ENCODE peak calls at places on chromosomes 1 and 21, in four cellular contexts. N is PC-3, Y is prostate gland, D is lung. U is an unnamed sample.

GRCh38 chr1:21449906-21450305 is 10.0 kb downstream of the NBPF3 start:
- DNase-seq in N (no peak), Y (no peak), D (no peak), U (no peak)

GRCh38 chr1:225834417-225835329 is 24.7 kb downstream of the EPHX1 start:
- DNase-seq in N (no peak), Y (peak; percentile 83), D (no peak), U (no peak)

GRCh38 chr1:107620753-107621152 is 344.2 kb downstream of the VAV3 start:
- DNase-seq in N (no peak), Y (no peak), D (no peak), U (no peak)

GRCh38 chr1:183685112-183685713 is 32.1 kb upstream of the APOBEC4 start:
- DNase-seq in N (peak; percentile 67), Y (no peak), D (no peak), U (no peak)

GRCh38 chr1:43235451-43236121 is 34.2 kb upstream of the TMEM125 start:
- DNase-seq in N (peak; percentile 21), Y (peak; percentile 86), D (no peak), U (no peak)

GRCh38 chr1:36137776-36138175 is 11.5 kb downstream of the TRAPPC3 start:
- DNase-seq in N (no peak), Y (no peak), D (no peak), U (no peak)

GRCh38 chr1:81664341-81664740 is 136.4 kb upstream of the ADGRL2 start:
- DNase-seq in N (no peak), Y (no peak), D (no peak), U (no peak)

GRCh38 chr21:37155216-37155615 is 82.2 kb downstream of the TTC3 start:
- DNase-seq in N (peak; percentile 79), Y (peak; percentile 12), D (no peak), U (no peak)

GRCh38 chr1:20442920-20443625 is 42.9 kb downstream of the CAMK2N1 start:
- DNase-seq in N (no peak), Y (no peak), D (no peak), U (no peak)

GRCh38 chr1:24856787-24857527 is 73.1 kb downstream of the RUNX3 start:
- DNase-seq in N (no peak), Y (no peak), D (no peak), U (no peak)

GRCh38 chr1:33392639-33393038 is 38.3 kb downstream of the PHC2 start:
- DNase-seq in N (no peak), Y (no peak), D (no peak), U (no peak)

GRCh38 chr1:14897080-14897449 is 256.5 kb upstream of the TMEM51 start:
- DNase-seq in N (no peak), Y (no peak), D (no peak), U (no peak)

GRCh38 chr1:25837253-25837875 is 17.6 kb downstream of the MTFR1L start:
- DNase-seq in N (peak; percentile 52), Y (no peak), D (no peak), U (no peak)

GRCh38 chr21:28154121-28154520 is 838.6 kb downstream of the LTN1 start:
- DNase-seq in N (no peak), Y (no peak), D (no peak), U (no peak)

GRCh38 chr21:15004721-15005370 is 60.0 kb downstream of the NRIP1 start:
- DNase-seq in N (no peak), Y (no peak), D (no peak), U (no peak)

GRCh38 chr1:153506831-153507413 is 28.9 kb downstream of the S100A6 start:
- DNase-seq in N (peak; percentile 94), Y (no peak), D (peak; percentile 75), U (no peak)

GRCh38 chr1:157992031-157992568 is 1.3 kb upstream of the KIRREL1 start:
- DNase-seq in N (peak; percentile 84), Y (peak; percentile 59), D (peak; percentile 74), U (no peak)

GRCh38 chr1:19384772-19385187 is 72.7 kb downstream of the SLC66A1 start:
- DNase-seq in N (no peak), Y (no peak), D (no peak), U (no peak)

GRCh38 chr1:159054427-159054826 is 22.1 kb downstream of the AIM2 start:
- DNase-seq in N (no peak), Y (no peak), D (no peak), U (no peak)

GRCh38 chr21:33377221-33377620 is 26.0 kb upstream of the IFNGR2 start:
- DNase-seq in N (no peak), Y (no peak), D (no peak), U (no peak)

GRCh38 chr21:43345746-43346409 is 81.1 kb downstream of the SIK1 start:
- DNase-seq in N (peak; percentile 59), Y (no peak), D (no peak), U (no peak)

DNA sequence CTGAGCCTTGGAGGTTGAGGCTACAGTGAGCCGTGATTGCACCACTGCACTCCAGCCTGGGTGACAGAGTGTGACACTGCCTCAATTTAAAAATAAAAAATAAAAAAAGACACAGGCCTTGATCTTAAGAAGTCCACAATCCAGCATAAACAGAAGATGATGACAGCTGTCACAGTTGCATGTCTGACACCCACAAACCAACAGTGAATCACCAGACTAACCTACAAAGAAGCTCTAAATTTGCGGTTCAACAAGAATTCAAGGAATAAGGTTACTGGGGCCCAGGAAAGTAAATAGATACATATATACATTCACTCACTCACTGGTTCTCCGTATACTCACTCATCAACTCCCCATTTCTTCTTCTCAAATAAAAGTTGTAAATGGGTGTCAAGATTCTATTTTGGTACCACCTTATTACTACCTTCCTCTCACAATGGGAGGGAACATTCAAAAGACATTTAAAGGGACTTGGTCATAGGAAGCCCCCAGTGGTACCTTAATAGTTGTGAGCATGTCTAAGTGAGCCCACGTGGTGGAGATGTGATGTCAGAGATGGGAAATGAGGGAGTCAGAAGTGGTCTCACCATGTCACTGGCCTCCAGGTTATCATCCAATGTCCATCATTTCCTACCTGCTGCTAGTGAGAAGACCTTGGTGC is 66.9 kb upstream of the PRDX6 start:
- DNase-seq in N (peak; percentile 93), Y (no peak), D (no peak), U (no peak)
- H3K27ac ChIP-seq in N (peak overlapping the region; percentile 9), Y (no peak overlapping the region), D (no peak overlapping the region), U (no peak overlapping the region)

GRCh38 chr1:89005286-89006151 is 13.1 kb upstream of the KYAT3 start:
- DNase-seq in N (no peak), Y (peak; percentile 30), D (no peak), U (no peak)
- H3K27ac ChIP-seq in N (no peak overlapping the region), Y (peak overlapping the region; percentile 51), D (no peak overlapping the region), U (no peak overlapping the region)

GRCh38 chr21:39348355-39349210 is at the start of gene HMGN1:
- DNase-seq in N (peak; percentile 67), Y (peak; percentile 87), D (peak; percentile 88), U (peak; percentile 41)

GRCh38 chr21:39345440-39345839 is 3.4 kb downstream of the HMGN1 start:
- DNase-seq in N (no peak), Y (no peak), D (no peak), U (no peak)

GRCh38 chr21:39347537-39347936 is 1.4 kb downstream of the HMGN1 start:
- DNase-seq in N (no peak), Y (no peak), D (no peak), U (no peak)

GRCh38 chr21:39348040-39348354 is 891 bp downstream of the HMGN1 start:
- DNase-seq in N (no peak), Y (no peak), D (no peak), U (no peak)

DNA sequence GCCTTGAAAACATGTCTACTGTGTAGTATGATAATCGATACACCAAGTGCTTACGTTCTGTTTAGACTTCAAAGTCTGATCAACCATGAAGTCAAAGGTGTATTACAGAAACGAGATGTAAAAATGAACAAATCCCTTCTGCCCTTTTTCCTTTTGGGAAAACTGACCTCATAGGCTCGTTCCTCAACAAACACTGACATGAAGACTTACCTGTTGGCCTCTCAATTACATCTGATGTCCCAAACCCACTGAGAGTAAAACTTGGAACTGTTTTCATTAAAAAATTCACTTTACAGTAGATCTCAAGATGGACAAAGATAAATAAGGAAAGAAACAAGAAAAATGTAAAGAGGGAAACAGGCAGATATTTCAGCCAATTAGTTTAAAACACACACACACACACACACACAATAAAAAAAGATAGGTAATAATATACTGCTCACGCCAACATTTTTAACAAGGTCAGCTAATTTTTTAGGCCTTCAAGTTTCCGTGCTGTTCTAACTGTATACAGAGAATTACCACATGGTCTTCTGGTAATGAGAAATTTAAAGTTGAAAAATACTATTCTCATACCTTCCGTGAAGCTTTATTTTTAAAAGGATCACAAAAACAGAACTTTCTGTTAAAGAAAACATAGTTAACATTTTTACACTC is 2.1 kb downstream of the HMGN1 start:
- DNase-seq in N (no peak), Y (no peak), D (no peak), U (no peak)
- H3K27ac ChIP-seq in N (no peak overlapping the region), Y (no peak overlapping the region), D (no peak overlapping the region), U (no peak overlapping the region)

GRCh38 chr21:41141031-41141457 is 26.9 kb upstream of the BACE2 start:
- DNase-seq in N (peak; percentile 77), Y (peak; percentile 69), D (no peak), U (no peak)
- H3K27ac ChIP-seq in N (peak overlapping the region; percentile 1), Y (no peak overlapping the region), D (no peak overlapping the region), U (no peak overlapping the region)

GRCh38 chr21:16279658-16280581 is 550.1 kb downstream of the USP25 start:
- DNase-seq in N (no peak), Y (peak; percentile 37), D (no peak), U (no peak)

GRCh38 chr21:16285646-16286223 is 556.0 kb downstream of the USP25 start:
- DNase-seq in N (no peak), Y (no peak), D (no peak), U (no peak)

DNA sequence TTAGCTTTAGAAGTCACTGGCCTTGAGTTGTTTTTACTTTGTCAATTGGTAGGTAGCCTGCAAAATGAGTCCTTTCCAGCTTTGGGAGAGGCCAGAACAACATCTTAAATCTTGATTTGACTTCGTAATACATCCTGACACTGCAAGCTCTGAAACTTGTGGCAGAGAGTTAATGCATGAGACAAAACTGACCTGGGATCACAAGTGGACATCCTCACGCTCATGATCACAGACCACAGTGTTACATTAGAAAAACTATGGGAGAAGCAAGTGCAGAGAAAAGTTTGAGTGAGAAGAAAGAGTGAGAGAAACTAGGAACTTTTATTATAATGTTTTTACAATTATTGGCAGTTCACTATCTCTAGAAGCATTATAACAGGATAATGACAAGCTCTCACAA is 550.9 kb downstream of the USP25 start:
- DNase-seq in N (no peak), Y (no peak), D (no peak), U (no peak)
- H3K27ac ChIP-seq in N (no peak overlapping the region), Y (peak overlapping the region; percentile 48), D (no peak overlapping the region), U (no peak overlapping the region)

GRCh38 chr1:91535441-91535840 is 34.8 kb downstream of the CDC7 start:
- DNase-seq in N (no peak), Y (no peak), D (no peak), U (no peak)

GRCh38 chr1:91541918-91542533 is 41.4 kb downstream of the CDC7 start:
- DNase-seq in N (no peak), Y (no peak), D (no peak), U (no peak)

GRCh38 chr1:91533625-91534024 is 33.0 kb downstream of the CDC7 start:
- DNase-seq in N (no peak), Y (no peak), D (no peak), U (no peak)

GRCh38 chr1:91537281-91538069 is 36.8 kb downstream of the CDC7 start:
- DNase-seq in N (no peak), Y (no peak), D (no peak), U (no peak)
- H3K27ac ChIP-seq in N (no peak overlapping the region), Y (no peak overlapping the region), D (no peak overlapping the region), U (no peak overlapping the region)

DNA sequence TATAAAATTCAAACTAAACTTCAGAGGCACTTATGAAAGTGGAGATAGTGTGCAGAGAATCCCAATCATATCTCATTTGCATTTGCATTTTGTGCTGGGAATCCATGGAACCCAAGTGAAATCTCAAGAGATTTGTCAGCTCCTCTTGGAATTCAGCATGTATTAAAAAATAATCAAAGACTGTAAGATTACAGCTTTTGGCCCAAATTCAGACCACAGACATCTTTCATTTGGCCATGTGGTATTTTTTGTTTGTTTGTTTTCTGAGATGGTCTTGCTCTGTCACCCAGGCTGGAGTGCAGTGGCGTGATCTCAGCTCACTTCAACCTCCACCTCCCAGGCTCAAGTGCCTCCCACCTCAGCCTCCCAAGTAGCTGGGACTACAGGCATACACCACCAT is 3.8 kb upstream of the CACYBP start:
- DNase-seq in N (no peak), Y (no peak), D (no peak), U (no peak)
- H3K27ac ChIP-seq in N (no peak overlapping the region), Y (no peak overlapping the region), D (no peak overlapping the region), U (no peak overlapping the region)

U was measured in epithelial cell of prostate.